ENCODE peak calls at places on chromosomes 4 and X, in seven cellular contexts. One of them, this sample, is unnamed.

GRCh38 chr4:89549907-89550306 is 242.3 kb upstream of the GPRIN3 start:
- DNase-seq in hepatocyte: no peak
- DNase-seq in CD8-positive, alpha-beta T cell: no peak
- DNase-seq in B cell: no peak
- DNase-seq in Panc1: no peak
- DNase-seq in BJ: peak
- DNase-seq in ovary: no peak
- DNase-seq in this sample: no peak

GRCh38 chrX:56763556-56764152 is 34.6 kb downstream of the NBDY start:
- DNase-seq in hepatocyte: no peak
- DNase-seq in CD8-positive, alpha-beta T cell: no peak
- DNase-seq in B cell: peak
- DNase-seq in Panc1: no peak
- DNase-seq in BJ: no peak
- DNase-seq in ovary: peak
- DNase-seq in this sample: peak

GRCh38 chrX:97858592-97858991 is 974.9 kb downstream of the RPA4 start:
- DNase-seq in hepatocyte: no peak
- DNase-seq in CD8-positive, alpha-beta T cell: no peak
- DNase-seq in B cell: no peak
- DNase-seq in Panc1: no peak
- DNase-seq in BJ: no peak
- DNase-seq in ovary: no peak
- DNase-seq in this sample: no peak

GRCh38 chr4:22462693-22463092 is 53.2 kb downstream of the ADGRA3 start:
- DNase-seq in hepatocyte: no peak
- DNase-seq in CD8-positive, alpha-beta T cell: no peak
- DNase-seq in B cell: no peak
- DNase-seq in Panc1: no peak
- DNase-seq in BJ: no peak
- DNase-seq in ovary: no peak
- DNase-seq in this sample: no peak

GRCh38 chr4:56128231-56128630 is 179.5 kb downstream of the CEP135 start:
- DNase-seq in hepatocyte: no peak
- DNase-seq in CD8-positive, alpha-beta T cell: no peak
- DNase-seq in B cell: no peak
- DNase-seq in Panc1: no peak
- DNase-seq in BJ: no peak
- DNase-seq in ovary: no peak
- DNase-seq in this sample: no peak

GRCh38 chr4:188867796-188868195 is 728.6 kb downstream of the TRIML1 start:
- DNase-seq in hepatocyte: no peak
- DNase-seq in CD8-positive, alpha-beta T cell: no peak
- DNase-seq in B cell: no peak
- DNase-seq in Panc1: no peak
- DNase-seq in BJ: no peak
- DNase-seq in ovary: no peak
- DNase-seq in this sample: no peak

GRCh38 chrX:45143455-45143854 is 57.2 kb downstream of the DIPK2B start:
- DNase-seq in hepatocyte: no peak
- DNase-seq in CD8-positive, alpha-beta T cell: no peak
- DNase-seq in B cell: no peak
- DNase-seq in Panc1: no peak
- DNase-seq in BJ: no peak
- DNase-seq in ovary: no peak
- DNase-seq in this sample: no peak

GRCh38 chrX:39755152-39756032 is 342.4 kb downstream of the BCOR start:
- DNase-seq in hepatocyte: peak
- DNase-seq in CD8-positive, alpha-beta T cell: no peak
- DNase-seq in B cell: no peak
- DNase-seq in Panc1: no peak
- DNase-seq in BJ: peak
- DNase-seq in ovary: peak
- DNase-seq in this sample: no peak

GRCh38 chrX:116417214-116417613 is 19.2 kb upstream of the SLC6A14 start:
- DNase-seq in hepatocyte: peak
- DNase-seq in CD8-positive, alpha-beta T cell: no peak
- DNase-seq in B cell: no peak
- DNase-seq in Panc1: no peak
- DNase-seq in BJ: no peak
- DNase-seq in ovary: no peak
- DNase-seq in this sample: no peak

GRCh38 chr4:83639849-83640493 is 104.1 kb downstream of the GPAT3 start:
- DNase-seq in hepatocyte: peak
- DNase-seq in CD8-positive, alpha-beta T cell: peak
- DNase-seq in B cell: peak
- DNase-seq in Panc1: peak
- DNase-seq in BJ: no peak
- DNase-seq in ovary: peak
- DNase-seq in this sample: no peak

GRCh38 chr4:26074672-26075071 is 160.7 kb downstream of the SMIM20 start:
- DNase-seq in hepatocyte: no peak
- DNase-seq in CD8-positive, alpha-beta T cell: no peak
- DNase-seq in B cell: peak
- DNase-seq in Panc1: no peak
- DNase-seq in BJ: no peak
- DNase-seq in ovary: no peak
- DNase-seq in this sample: no peak

GRCh38 chrX:130933358-130933757 is 30.3 kb upstream of the ENOX2 start:
- DNase-seq in hepatocyte: no peak
- DNase-seq in CD8-positive, alpha-beta T cell: no peak
- DNase-seq in B cell: no peak
- DNase-seq in Panc1: no peak
- DNase-seq in BJ: no peak
- DNase-seq in ovary: no peak
- DNase-seq in this sample: no peak

GRCh38 chr4:104532677-104533076 is 38.0 kb upstream of the CXXC4 start:
- DNase-seq in hepatocyte: no peak
- DNase-seq in CD8-positive, alpha-beta T cell: no peak
- DNase-seq in B cell: no peak
- DNase-seq in Panc1: no peak
- DNase-seq in BJ: no peak
- DNase-seq in ovary: no peak
- DNase-seq in this sample: no peak

GRCh38 chrX:139924069-139924695 is 8.7 kb downstream of the ATP11C start:
- DNase-seq in hepatocyte: no peak
- DNase-seq in CD8-positive, alpha-beta T cell: no peak
- DNase-seq in B cell: no peak
- DNase-seq in Panc1: no peak
- DNase-seq in BJ: no peak
- DNase-seq in ovary: no peak
- DNase-seq in this sample: no peak

GRCh38 chr4:169009281-169010124 is 552 bp downstream of the CBR4 start:
- DNase-seq in hepatocyte: peak
- DNase-seq in CD8-positive, alpha-beta T cell: peak
- DNase-seq in B cell: peak
- DNase-seq in Panc1: no peak
- DNase-seq in BJ: no peak
- DNase-seq in ovary: peak
- DNase-seq in this sample: no peak

DNA sequence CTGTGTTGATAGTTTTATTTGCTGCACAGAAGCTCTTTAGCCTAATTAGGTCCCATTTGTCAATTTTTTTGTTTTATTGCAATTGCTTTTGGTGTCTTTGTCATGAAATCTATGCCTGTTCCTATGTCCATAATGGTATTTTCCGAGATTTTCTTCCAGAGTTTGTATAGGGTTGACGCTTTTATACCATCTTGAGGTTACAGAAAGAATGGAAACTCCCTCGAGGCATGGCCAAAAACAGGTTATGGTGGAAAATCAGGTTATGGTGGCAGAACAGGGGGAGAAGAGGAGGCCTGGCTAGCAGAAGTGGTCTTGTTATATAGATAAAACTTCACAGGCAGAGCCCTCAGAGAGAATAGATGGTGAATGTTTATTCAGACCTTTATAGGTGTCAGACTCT is 21.6 kb downstream of the OPHN1 start:
- DNase-seq in hepatocyte: no peak
- DNase-seq in CD8-positive, alpha-beta T cell: no peak
- DNase-seq in B cell: no peak
- DNase-seq in Panc1: no peak
- DNase-seq in BJ: no peak
- DNase-seq in ovary: no peak
- DNase-seq in this sample: no peak
- TF ChIP-seq CTCF in hepatocyte: no peak
- TF ChIP-seq CTCF in CD8-positive, alpha-beta T cell: no peak
- TF ChIP-seq CTCF in B cell: no peak
- TF ChIP-seq CTCF in Panc1: no peak
- TF ChIP-seq CTCF in BJ: no peak
- TF ChIP-seq CTCF in ovary: no peak
- TF ChIP-seq CTCF in this sample: no peak

GRCh38 chrX:137051978-137052640 is 18.3 kb upstream of the GPR101 start:
- DNase-seq in hepatocyte: peak
- DNase-seq in CD8-positive, alpha-beta T cell: peak
- DNase-seq in B cell: peak
- DNase-seq in Panc1: peak
- DNase-seq in BJ: no peak
- DNase-seq in ovary: peak
- DNase-seq in this sample: no peak

GRCh38 chrX:137058339-137059127 is 24.7 kb upstream of the GPR101 start:
- DNase-seq in hepatocyte: no peak
- DNase-seq in CD8-positive, alpha-beta T cell: no peak
- DNase-seq in B cell: no peak
- DNase-seq in Panc1: no peak
- DNase-seq in BJ: no peak
- DNase-seq in ovary: no peak
- DNase-seq in this sample: no peak

DNA sequence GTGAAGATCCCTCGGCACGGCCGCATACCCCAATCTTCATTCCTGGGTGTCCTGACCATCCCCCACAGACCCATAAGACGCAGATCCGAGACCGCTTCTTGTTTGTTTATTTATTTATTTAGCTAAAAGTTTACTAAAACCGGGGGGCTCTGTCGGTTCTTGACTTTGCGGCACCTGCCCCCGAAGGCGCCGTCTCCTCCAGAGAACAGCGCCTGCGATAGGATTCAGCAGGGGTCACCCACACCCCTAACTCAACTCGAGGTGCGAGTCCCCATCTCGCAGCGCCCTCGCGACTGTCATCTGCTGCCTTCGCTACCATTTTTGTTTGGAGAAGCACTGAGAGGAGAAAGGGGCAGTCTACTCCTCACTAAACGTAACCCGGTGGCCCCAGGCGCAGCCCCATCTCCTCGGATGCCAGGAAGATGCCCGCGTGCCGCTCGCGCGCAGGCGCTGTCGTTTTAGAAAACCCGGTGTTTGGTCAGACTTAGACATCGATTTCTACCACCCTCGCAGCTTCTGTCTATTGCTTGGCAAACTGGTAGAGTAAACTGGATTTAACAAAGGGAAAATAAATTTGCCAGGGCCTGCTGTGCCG is 18.9 kb upstream of the GPR101 start:
- DNase-seq in hepatocyte: no peak
- DNase-seq in CD8-positive, alpha-beta T cell: no peak
- DNase-seq in B cell: peak
- DNase-seq in Panc1: no peak
- DNase-seq in BJ: no peak
- DNase-seq in ovary: no peak
- DNase-seq in this sample: no peak
- TF ChIP-seq CTCF in hepatocyte: no peak
- TF ChIP-seq CTCF in CD8-positive, alpha-beta T cell: no peak
- TF ChIP-seq CTCF in B cell: peak
- TF ChIP-seq CTCF in Panc1: peak
- TF ChIP-seq CTCF in BJ: no peak
- TF ChIP-seq CTCF in ovary: peak
- TF ChIP-seq CTCF in this sample: no peak

GRCh38 chr4:41749650-41750049 is 1.1 kb upstream of the PHOX2B start:
- DNase-seq in hepatocyte: no peak
- DNase-seq in CD8-positive, alpha-beta T cell: no peak
- DNase-seq in B cell: no peak
- DNase-seq in Panc1: no peak
- DNase-seq in BJ: no peak
- DNase-seq in ovary: no peak
- DNase-seq in this sample: no peak

GRCh38 chr4:41752081-41752836 is 3.7 kb upstream of the PHOX2B start:
- DNase-seq in hepatocyte: no peak
- DNase-seq in CD8-positive, alpha-beta T cell: no peak
- DNase-seq in B cell: no peak
- DNase-seq in Panc1: no peak
- DNase-seq in BJ: no peak
- DNase-seq in ovary: no peak
- DNase-seq in this sample: no peak

GRCh38 chr4:41750158-41750623 is 1.7 kb upstream of the PHOX2B start:
- DNase-seq in hepatocyte: no peak
- DNase-seq in CD8-positive, alpha-beta T cell: no peak
- DNase-seq in B cell: no peak
- DNase-seq in Panc1: no peak
- DNase-seq in BJ: no peak
- DNase-seq in ovary: no peak
- DNase-seq in this sample: no peak

GRCh38 chr4:41750624-41751324 is 2.2 kb upstream of the PHOX2B start:
- DNase-seq in hepatocyte: no peak
- DNase-seq in CD8-positive, alpha-beta T cell: no peak
- DNase-seq in B cell: no peak
- DNase-seq in Panc1: no peak
- DNase-seq in BJ: no peak
- DNase-seq in ovary: no peak
- DNase-seq in this sample: no peak

DNA sequence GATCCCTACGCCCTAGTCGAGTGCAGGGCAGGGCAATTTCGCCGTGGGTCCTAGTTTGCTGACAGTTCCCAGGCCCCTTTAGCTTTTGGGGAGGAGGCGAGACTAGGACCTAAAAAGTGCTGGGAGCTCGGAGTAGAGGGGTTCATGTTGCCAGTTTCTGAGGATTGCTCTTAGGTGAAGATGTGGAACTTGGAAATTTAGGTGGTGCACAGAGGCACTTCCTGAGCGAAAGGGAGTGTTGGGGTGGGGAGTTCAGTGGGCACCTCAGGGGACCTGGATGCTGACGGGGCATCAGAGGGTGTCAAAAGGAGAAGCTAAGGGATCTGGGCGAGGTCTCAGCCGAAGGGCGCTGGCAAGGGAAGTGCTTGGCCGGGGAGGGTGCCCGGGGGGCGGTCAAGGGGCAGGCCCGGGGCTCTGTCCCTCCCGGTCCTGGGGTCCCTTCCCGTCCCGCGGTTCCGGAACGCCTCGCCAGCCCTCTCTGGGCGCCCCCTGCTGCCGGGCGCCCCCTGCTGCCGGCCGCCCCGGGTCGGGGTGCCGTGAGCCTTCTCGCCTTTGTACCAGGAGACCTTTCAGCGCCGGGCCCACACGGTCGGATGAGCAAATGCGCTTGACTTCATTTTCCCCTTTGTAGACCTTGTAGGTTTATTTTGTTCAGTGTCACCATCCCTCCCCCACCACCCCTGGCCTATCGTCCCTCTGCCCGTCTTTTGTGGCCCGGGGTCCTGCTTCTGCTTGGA is 3.0 kb upstream of the PHOX2B start:
- DNase-seq in hepatocyte: no peak
- DNase-seq in CD8-positive, alpha-beta T cell: no peak
- DNase-seq in B cell: no peak
- DNase-seq in Panc1: no peak
- DNase-seq in BJ: no peak
- DNase-seq in ovary: no peak
- DNase-seq in this sample: no peak
- TF ChIP-seq CTCF in hepatocyte: no peak
- TF ChIP-seq CTCF in CD8-positive, alpha-beta T cell: no peak
- TF ChIP-seq CTCF in B cell: no peak
- TF ChIP-seq CTCF in Panc1: peak
- TF ChIP-seq CTCF in BJ: peak
- TF ChIP-seq CTCF in ovary: no peak
- TF ChIP-seq CTCF in this sample: no peak

GRCh38 chrX:47644557-47645091 is 5.7 kb downstream of the ELK1 start:
- DNase-seq in hepatocyte: peak
- DNase-seq in CD8-positive, alpha-beta T cell: no peak
- DNase-seq in B cell: no peak
- DNase-seq in Panc1: no peak
- DNase-seq in BJ: no peak
- DNase-seq in ovary: peak
- DNase-seq in this sample: no peak
- TF ChIP-seq CTCF in hepatocyte: peak
- TF ChIP-seq CTCF in CD8-positive, alpha-beta T cell: no peak
- TF ChIP-seq CTCF in B cell: no peak
- TF ChIP-seq CTCF in Panc1: peak
- TF ChIP-seq CTCF in BJ: peak
- TF ChIP-seq CTCF in ovary: peak
- TF ChIP-seq CTCF in this sample: no peak